ENCODE peak calls at places on chromosome 21, in ten cellular contexts. X, O, A, Q, W, V, G, U, K and N are unnamed samples.

GRCh38 chr21:36422279-36423098 is 37.3 kb downstream of the CHAF1B start:
- DNase-seq in X (peak; percentile 88), O (peak; percentile 75), A (peak; percentile 74), Q (peak; percentile 62), W (peak; percentile 61), V (peak; percentile 74), G (peak; percentile 69), U (peak; percentile 85), K (peak; percentile 70), N (peak; percentile 37)

GRCh38 chr21:24428539-24429186 is 1178.6 kb downstream of the MRPL39 start:
- DNase-seq in X (no peak), O (no peak), A (no peak), Q (no peak), W (no peak), V (no peak), G (no peak), U (no peak), K (no peak), N (no peak)

GRCh38 chr21:25561668-25562641 is 45.3 kb downstream of the MRPL39 start:
- DNase-seq in X (no peak), O (peak; percentile 44), A (peak; percentile 45), Q (peak; percentile 55), W (peak; percentile 82), V (peak; percentile 69), G (peak; percentile 55), U (peak; percentile 79), K (no peak), N (peak; percentile 35)

GRCh38 chr21:36773995-36774394 is 75.1 kb downstream of the SIM2 start:
- DNase-seq in X (no peak), O (no peak), A (no peak), Q (no peak), W (no peak), V (no peak), G (no peak), U (no peak), K (no peak), N (no peak)

GRCh38 chr21:45954271-45954670 is 27.3 kb upstream of the COL6A1 start:
- DNase-seq in X (no peak), O (no peak), A (peak; percentile 23), Q (no peak), W (no peak), V (no peak), G (no peak), U (no peak), K (no peak), N (no peak)

GRCh38 chr21:42563261-42564045 is 49.8 kb downstream of the SLC37A1 start:
- DNase-seq in X (no peak), O (no peak), A (no peak), Q (no peak), W (no peak), V (no peak), G (no peak), U (no peak), K (no peak), N (no peak)

GRCh38 chr21:29378814-29379213 is 80.1 kb downstream of the BACH1 start:
- DNase-seq in X (no peak), O (peak; percentile 78), A (no peak), Q (no peak), W (peak; percentile 41), V (no peak), G (no peak), U (no peak), K (no peak), N (no peak)

GRCh38 chr21:32163386-32163785 is 115.5 kb downstream of the MIS18A start:
- DNase-seq in X (no peak), O (no peak), A (no peak), Q (no peak), W (no peak), V (no peak), G (no peak), U (no peak), K (no peak), N (no peak)

GRCh38 chr21:46084041-46084561 is 13.8 kb upstream of the COL6A2 start:
- DNase-seq in X (no peak), O (no peak), A (no peak), Q (no peak), W (no peak), V (no peak), G (no peak), U (no peak), K (no peak), N (no peak)

GRCh38 chr21:31609081-31609480 is 50.4 kb upstream of the SOD1 start:
- DNase-seq in X (peak; percentile 39), O (no peak), A (no peak), Q (no peak), W (no peak), V (no peak), G (no peak), U (no peak), K (no peak), N (no peak)

GRCh38 chr21:46205766-46206162 is 21.5 kb upstream of the SPATC1L start:
- DNase-seq in X (no peak), O (no peak), A (no peak), Q (no peak), W (no peak), V (no peak), G (peak; percentile 8), U (no peak), K (no peak), N (peak; percentile 10)

GRCh38 chr21:44380876-44381275 is 27.5 kb downstream of the TRPM2 start:
- DNase-seq in X (no peak), O (no peak), A (no peak), Q (no peak), W (no peak), V (no peak), G (no peak), U (no peak), K (no peak), N (no peak)
- H3K9me3 ChIP-seq in X (peaks cover 18% of the 10 kb centered on the region), O (peaks cover 4% of the 10 kb centered on the region), A (no peaks in the 10 kb centered on the region), Q (no peaks in the 10 kb centered on the region), W (no peaks in the 10 kb centered on the region), V (peaks cover 21% of the 10 kb centered on the region), G (no peaks in the 10 kb centered on the region), U (peaks cover 3% of the 10 kb centered on the region), K (peaks cover 19% of the 10 kb centered on the region), N (peaks cover 29% of the 10 kb centered on the region)

DNA sequence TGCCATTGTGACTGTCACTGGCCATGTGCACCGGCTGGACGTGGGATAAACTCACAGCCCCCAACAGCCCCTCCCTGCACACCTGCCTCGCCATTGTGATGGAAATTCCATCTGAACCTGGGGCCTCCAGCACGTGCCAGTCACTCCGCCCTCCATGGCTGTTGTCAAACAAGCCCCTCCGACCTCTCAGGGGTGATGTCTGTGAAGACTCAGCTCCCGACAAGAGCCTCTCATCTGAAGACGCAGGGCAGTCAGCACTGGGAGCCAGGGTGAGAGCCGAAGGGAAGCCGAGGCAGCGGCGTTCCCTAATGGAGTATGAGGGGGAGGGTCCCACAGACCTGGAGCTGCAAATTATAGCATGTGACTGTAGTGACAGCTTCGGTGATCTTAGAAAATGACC is 1.4 kb upstream of the KRTAP10-2 start:
- DNase-seq in X (no peak), O (no peak), A (no peak), Q (no peak), W (no peak), V (peak; percentile 21), G (no peak), U (peak; percentile 47), K (no peak), N (no peak)
- H3K9me3 ChIP-seq in X (no peaks in the 10 kb centered on the region), O (peaks cover 6% of the 10 kb centered on the region), A (no peaks in the 10 kb centered on the region), Q (no peaks in the 10 kb centered on the region), W (no peaks in the 10 kb centered on the region), V (no peaks in the 10 kb centered on the region), G (no peaks in the 10 kb centered on the region), U (no peaks in the 10 kb centered on the region), K (no peaks in the 10 kb centered on the region), N (no peaks in the 10 kb centered on the region)

GRCh38 chr21:27648560-27648959 is 681.7 kb upstream of the ADAMTS5 start:
- DNase-seq in X (no peak), O (no peak), A (no peak), Q (no peak), W (peak; percentile 76), V (no peak), G (no peak), U (no peak), K (peak; percentile 65), N (no peak)

GRCh38 chr21:27649323-27649722 is 682.4 kb upstream of the ADAMTS5 start:
- DNase-seq in X (no peak), O (peak; percentile 56), A (no peak), Q (no peak), W (peak; percentile 88), V (no peak), G (no peak), U (no peak), K (peak; percentile 64), N (no peak)

GRCh38 chr21:27647401-27647800 is 680.5 kb upstream of the ADAMTS5 start:
- DNase-seq in X (no peak), O (no peak), A (no peak), Q (no peak), W (no peak), V (no peak), G (no peak), U (no peak), K (no peak), N (no peak)

GRCh38 chr21:27646691-27647090 is 679.8 kb upstream of the ADAMTS5 start:
- DNase-seq in X (no peak), O (no peak), A (no peak), Q (no peak), W (no peak), V (no peak), G (no peak), U (no peak), K (no peak), N (no peak)

DNA sequence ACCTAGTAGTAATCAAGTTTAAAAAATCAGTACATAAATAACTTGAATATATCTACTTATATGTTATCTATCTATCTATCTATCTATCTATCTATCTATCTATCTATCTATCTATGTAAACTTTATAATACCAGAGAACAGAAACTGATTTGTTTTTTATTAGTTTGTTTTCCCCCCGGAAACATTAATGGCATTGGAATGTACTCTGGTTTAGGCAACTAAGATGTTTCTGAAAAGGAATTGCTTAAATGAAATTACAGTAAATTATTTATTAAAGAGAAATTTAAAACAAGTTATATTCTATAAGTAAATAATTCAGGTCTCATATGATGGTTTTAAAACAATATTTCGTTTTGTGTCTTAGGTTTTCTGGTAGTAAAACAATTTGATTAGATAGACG is 681.0 kb upstream of the ADAMTS5 start:
- DNase-seq in X (no peak), O (no peak), A (no peak), Q (no peak), W (no peak), V (no peak), G (no peak), U (no peak), K (peak; percentile 5), N (no peak)
- H3K9me3 ChIP-seq in X (no peaks in the 10 kb centered on the region), O (no peaks in the 10 kb centered on the region), A (no peaks in the 10 kb centered on the region), Q (no peaks in the 10 kb centered on the region), W (no peaks in the 10 kb centered on the region), V (no peaks in the 10 kb centered on the region), G (no peaks in the 10 kb centered on the region), U (no peaks in the 10 kb centered on the region), K (peaks cover 7% of the 10 kb centered on the region), N (no peaks in the 10 kb centered on the region)

DNA sequence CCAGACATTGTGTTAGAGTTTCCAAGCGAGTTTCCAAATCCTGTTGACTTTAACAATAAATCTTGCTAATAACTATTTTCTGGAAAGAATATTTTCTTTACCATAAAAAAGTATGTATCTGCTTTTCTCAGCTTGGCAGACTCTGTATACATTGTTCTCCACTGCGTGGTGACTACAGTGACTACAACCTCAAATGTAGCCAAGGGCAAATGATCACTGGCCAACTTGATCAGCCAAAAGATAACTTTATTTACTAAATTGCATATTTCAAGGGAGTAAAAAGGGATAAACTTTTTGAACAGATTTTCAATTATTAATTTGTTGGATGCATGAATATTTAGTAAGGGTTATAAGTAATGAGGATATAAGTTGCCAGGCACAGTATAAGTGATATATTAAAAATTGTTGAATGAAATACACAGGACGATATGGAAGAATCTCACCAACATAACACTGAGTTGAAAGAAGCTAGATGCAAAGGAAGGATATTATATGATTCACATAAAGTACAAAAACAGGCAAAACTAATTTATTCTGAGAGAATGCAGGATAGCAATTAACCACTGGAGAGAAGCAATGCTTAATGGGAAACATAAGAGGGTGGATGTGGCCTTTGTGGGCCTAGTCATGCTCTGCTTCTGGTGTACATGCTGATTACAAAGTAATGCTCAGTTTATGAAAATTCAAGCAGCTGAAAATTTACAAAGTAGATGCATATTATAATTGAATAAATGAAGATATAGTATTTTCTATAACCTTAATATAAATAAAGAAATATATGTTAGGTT is 326.2 kb upstream of the ADAMTS5 start:
- DNase-seq in X (no peak), O (no peak), A (no peak), Q (no peak), W (no peak), V (no peak), G (no peak), U (no peak), K (no peak), N (no peak)
- H3K9me3 ChIP-seq in X (no peaks in the 10 kb centered on the region), O (no peaks in the 10 kb centered on the region), A (no peaks in the 10 kb centered on the region), Q (no peaks in the 10 kb centered on the region), W (no peaks in the 10 kb centered on the region), V (peaks cover 12% of the 10 kb centered on the region), G (no peaks in the 10 kb centered on the region), U (no peaks in the 10 kb centered on the region), K (peaks cover 6% of the 10 kb centered on the region), N (peaks cover 15% of the 10 kb centered on the region)